ENCODE peak calls at places on chromosomes 3 and 15, in nine cellular contexts. J is HCT116; M is right atrium auricular region; F is fibroblast of mammary gland; L is lower lobe of right lung; N is left lung; Y is lower leg skin; I is H7; O is CD4-positive, CD25-positive, alpha-beta regulatory T cell. D is an unnamed sample.

GRCh38 chr3:20104167-20104661 is 64.0 kb downstream of the KAT2B start:
- DNase-seq in J (no peak), M (no peak), F (no peak), L (no peak), N (no peak), Y (peak), I (no peak), O (peak), D (no peak)

GRCh38 chr3:45090855-45091254 is 55.3 kb downstream of the CDCP1 start:
- DNase-seq in J (no peak), M (no peak), F (no peak), L (no peak), N (no peak), Y (no peak), I (no peak), O (no peak), D (no peak)

GRCh38 chr3:48564022-48564421 is 441 bp upstream of the UCN2 start:
- DNase-seq in J (peak), M (peak), F (peak), L (peak), N (peak), Y (peak), I (peak), O (no peak), D (no peak)

GRCh38 chr3:48716508-48716981 is 476 bp downstream of the IP6K2 start:
- DNase-seq in J (no peak), M (no peak), F (no peak), L (no peak), N (no peak), Y (no peak), I (peak), O (peak), D (no peak)

GRCh38 chr15:76384409-76384808 is 47.8 kb downstream of the ISL2 start:
- DNase-seq in J (no peak), M (no peak), F (no peak), L (no peak), N (no peak), Y (no peak), I (no peak), O (no peak), D (no peak)

GRCh38 chr3:2166552-2166951 is 67.9 kb downstream of the CNTN4 start:
- DNase-seq in J (no peak), M (no peak), F (no peak), L (no peak), N (no peak), Y (no peak), I (peak), O (no peak), D (no peak)

GRCh38 chr3:119257654-119258410 is 17.2 kb upstream of the B4GALT4 start:
- DNase-seq in J (no peak), M (no peak), F (peak), L (peak), N (no peak), Y (no peak), I (no peak), O (no peak), D (no peak)

GRCh38 chr15:29637555-29637954 is 184.7 kb downstream of the TJP1 start:
- DNase-seq in J (no peak), M (no peak), F (no peak), L (no peak), N (no peak), Y (no peak), I (no peak), O (no peak), D (no peak)

GRCh38 chr3:71859128-71859519 is 74.2 kb upstream of the PROK2 start:
- DNase-seq in J (peak), M (no peak), F (peak), L (no peak), N (no peak), Y (no peak), I (no peak), O (no peak), D (no peak)

GRCh38 chr3:43582876-43583275 is 38.9 kb downstream of the ANO10 start:
- DNase-seq in J (no peak), M (no peak), F (no peak), L (no peak), N (no peak), Y (no peak), I (no peak), O (no peak), D (no peak)

GRCh38 chr3:119294889-119295769 is 946 bp downstream of the ARHGAP31 start:
- DNase-seq in J (no peak), M (peak), F (peak), L (peak), N (peak), Y (no peak), I (peak), O (peak), D (no peak)

DNA sequence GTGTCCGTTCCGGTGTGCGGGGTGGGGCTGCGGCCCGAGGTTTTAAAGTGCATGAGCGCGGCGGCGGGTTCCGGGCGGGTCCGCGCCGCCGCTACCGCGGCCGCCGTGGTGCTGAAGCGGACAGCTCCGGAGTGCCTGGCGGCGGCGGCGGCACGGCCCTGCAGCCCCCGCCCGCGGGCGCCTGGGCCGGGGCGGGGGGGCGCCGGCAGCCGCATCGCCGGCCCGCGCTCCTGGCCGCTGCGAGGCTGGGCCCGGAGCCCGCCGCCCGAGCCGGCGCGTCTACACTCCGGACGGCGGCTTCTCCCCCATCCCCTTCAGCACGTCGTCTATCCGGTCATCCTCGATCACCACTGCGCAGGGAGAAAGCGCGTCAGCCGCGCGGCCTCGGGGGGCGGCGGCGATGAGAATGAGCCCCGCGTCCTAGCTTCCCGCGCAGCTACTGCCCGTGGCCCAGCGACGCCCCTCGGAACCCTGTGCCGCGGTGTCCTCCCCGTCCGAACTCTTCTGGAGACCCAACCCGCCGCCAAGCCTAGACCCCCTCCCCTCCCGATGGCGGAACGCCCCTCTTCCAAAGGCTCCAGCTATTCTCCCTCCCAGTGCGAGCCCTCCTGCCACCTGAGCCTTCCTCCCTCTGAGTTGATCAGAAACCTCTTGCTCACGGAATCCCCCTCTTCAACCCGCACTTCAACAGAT is 1.3 kb downstream of the CAMK2N2 start:
- DNase-seq in J (no peak), M (no peak), F (no peak), L (no peak), N (peak), Y (no peak), I (peak), O (peak), D (no peak)
- H3K4me3 ChIP-seq in J (no peak), M (peak), F (peak), L (peak), N (no peak), Y (no peak), I (peak), O (peak), D (peak)

GRCh38 chr15:70741107-70741511 is 22.2 kb downstream of the UACA start:
- DNase-seq in J (peak), M (peak), F (peak), L (no peak), N (no peak), Y (peak), I (no peak), O (no peak), D (peak)
- H3K4me3 ChIP-seq in J (no peak), M (no peak), F (no peak), L (no peak), N (no peak), Y (no peak), I (no peak), O (no peak), D (no peak)

GRCh38 chr3:111858641-111859040 is 424 bp upstream of the PHLDB2 start:
- DNase-seq in J (no peak), M (no peak), F (no peak), L (no peak), N (no peak), Y (no peak), I (no peak), O (no peak), D (no peak)
- H3K4me3 ChIP-seq in J (peak), M (peak), F (peak), L (peak), N (peak), Y (no peak), I (peak), O (peak), D (peak)

DNA sequence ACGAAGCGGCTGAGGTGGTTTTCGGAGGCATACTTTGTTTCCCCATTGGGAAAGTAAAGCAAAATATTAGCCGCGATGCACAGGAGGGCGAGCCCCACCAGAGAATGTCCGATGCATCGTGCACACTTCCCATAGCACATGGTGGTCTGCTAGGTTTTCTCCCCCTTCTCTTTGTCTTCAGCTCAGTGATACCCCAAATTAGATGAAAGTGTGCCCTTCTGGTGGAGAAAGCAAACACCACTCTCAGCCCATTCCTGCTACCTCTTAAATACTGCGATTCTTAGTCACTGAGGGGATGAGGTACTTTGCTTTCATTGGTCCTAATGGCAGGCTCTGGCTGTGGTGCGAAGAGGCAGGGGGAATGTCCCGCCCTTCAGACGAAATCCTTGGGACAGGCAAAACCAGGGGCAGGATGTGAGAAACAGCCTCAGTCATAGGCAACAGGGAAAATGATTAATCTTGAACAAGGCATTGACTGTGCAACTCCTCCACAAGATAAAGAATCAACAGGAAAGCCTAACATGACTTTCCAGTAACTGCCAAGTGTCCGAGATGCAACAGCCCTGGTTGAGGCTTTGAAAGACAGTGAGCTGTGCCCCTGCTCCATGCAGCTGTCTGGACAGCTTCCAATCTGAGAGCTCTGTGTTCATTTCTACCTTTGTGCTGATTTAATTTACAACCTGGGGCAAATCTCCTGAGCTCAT is at the start of gene TM4SF1:
- DNase-seq in J (no peak), M (peak), F (peak), L (peak), N (peak), Y (no peak), I (peak), O (no peak), D (peak)
- H3K4me3 ChIP-seq in J (no peak), M (peak), F (peak), L (peak), N (peak), Y (peak), I (no peak), O (no peak), D (peak)

GRCh38 chr3:127103116-127103515 is 89.8 kb upstream of the PRR23E start:
- DNase-seq in J (no peak), M (no peak), F (no peak), L (no peak), N (no peak), Y (no peak), I (peak), O (no peak), D (no peak)
- H3K4me3 ChIP-seq in J (no peak), M (no peak), F (no peak), L (no peak), N (no peak), Y (no peak), I (no peak), O (no peak), D (no peak)

GRCh38 chr15:100009372-100009771 is 276.1 kb upstream of the LYSMD4 start:
- DNase-seq in J (no peak), M (no peak), F (no peak), L (no peak), N (no peak), Y (no peak), I (no peak), O (no peak), D (no peak)
- H3K4me3 ChIP-seq in J (no peak), M (no peak), F (no peak), L (no peak), N (no peak), Y (no peak), I (no peak), O (no peak), D (no peak)

GRCh38 chr3:102200560-102200959 is 234.3 kb upstream of the ZPLD1 start:
- DNase-seq in J (no peak), M (no peak), F (no peak), L (no peak), N (no peak), Y (no peak), I (no peak), O (no peak), D (no peak)
- H3K4me3 ChIP-seq in J (no peak), M (no peak), F (no peak), L (no peak), N (no peak), Y (no peak), I (no peak), O (no peak), D (no peak)

GRCh38 chr15:53836618-53837017 is 77.2 kb upstream of the WDR72 start:
- DNase-seq in J (no peak), M (no peak), F (no peak), L (no peak), N (no peak), Y (no peak), I (no peak), O (no peak), D (no peak)

GRCh38 chr15:53833134-53833624 is 73.7 kb upstream of the WDR72 start:
- DNase-seq in J (no peak), M (no peak), F (peak), L (no peak), N (no peak), Y (no peak), I (no peak), O (no peak), D (no peak)

GRCh38 chr15:53831907-53832793 is 72.7 kb upstream of the WDR72 start:
- DNase-seq in J (no peak), M (no peak), F (no peak), L (no peak), N (no peak), Y (no peak), I (no peak), O (no peak), D (no peak)

GRCh38 chr15:53835309-53835708 is 75.8 kb upstream of the WDR72 start:
- DNase-seq in J (no peak), M (no peak), F (no peak), L (no peak), N (no peak), Y (no peak), I (no peak), O (no peak), D (no peak)

GRCh38 chr15:53834214-53834613 is 74.8 kb upstream of the WDR72 start:
- DNase-seq in J (no peak), M (no peak), F (no peak), L (no peak), N (no peak), Y (no peak), I (no peak), O (no peak), D (no peak)
- H3K4me3 ChIP-seq in J (no peak), M (no peak), F (no peak), L (no peak), N (no peak), Y (no peak), I (no peak), O (no peak), D (no peak)

GRCh38 chr3:12559520-12559919 is 2.6 kb downstream of the MKRN2 start:
- DNase-seq in J (no peak), M (no peak), F (no peak), L (no peak), N (no peak), Y (no peak), I (peak), O (no peak), D (no peak)

GRCh38 chr3:12560505-12561188 is 3.8 kb downstream of the MKRN2 start:
- DNase-seq in J (no peak), M (no peak), F (no peak), L (no peak), N (no peak), Y (no peak), I (no peak), O (no peak), D (no peak)

GRCh38 chr3:12556723-12557471 is at the start of gene MKRN2:
- DNase-seq in J (peak), M (peak), F (peak), L (peak), N (peak), Y (peak), I (peak), O (peak), D (peak)

GRCh38 chr3:12557472-12558105 is 702 bp downstream of the MKRN2 start:
- DNase-seq in J (no peak), M (no peak), F (peak), L (no peak), N (no peak), Y (no peak), I (no peak), O (no peak), D (no peak)

DNA sequence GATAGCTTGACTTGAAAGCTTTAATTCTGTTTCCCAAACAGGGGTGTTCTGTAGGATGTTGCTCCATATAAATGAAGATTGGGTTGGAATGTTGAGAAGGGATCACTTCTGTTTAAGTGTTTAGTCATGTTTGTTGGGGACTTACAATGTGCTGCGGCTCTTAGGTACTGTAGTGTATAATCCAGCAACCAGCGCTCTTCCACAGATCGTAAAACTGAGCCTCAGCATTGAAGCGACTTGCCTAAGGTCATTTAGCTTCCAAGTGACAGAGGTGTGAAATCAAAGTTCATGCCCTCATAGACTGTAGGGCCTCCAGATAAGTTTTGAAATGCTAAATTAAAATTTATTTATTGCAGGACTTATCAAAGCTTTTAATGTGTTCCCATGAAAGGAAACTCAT is 1.8 kb downstream of the MKRN2 start:
- DNase-seq in J (no peak), M (no peak), F (no peak), L (no peak), N (no peak), Y (no peak), I (no peak), O (no peak), D (no peak)
- H3K4me3 ChIP-seq in J (no peak), M (peak), F (no peak), L (no peak), N (peak), Y (no peak), I (no peak), O (peak), D (peak)

GRCh38 chr3:183442994-183443393 is 14.6 kb upstream of the MCF2L2 start:
- DNase-seq in J (no peak), M (no peak), F (no peak), L (no peak), N (no peak), Y (no peak), I (no peak), O (no peak), D (no peak)
- H3K4me3 ChIP-seq in J (no peak), M (no peak), F (no peak), L (no peak), N (no peak), Y (no peak), I (no peak), O (no peak), D (no peak)

D was measured in skeletal muscle cell.